ENCODE peak calls at places on chromosomes 11 and 22, in ten cellular contexts. O is AG10803; Y is transverse colon; W is stimulated activated CD4-positive, alpha-beta T cell treated with anti-CD3 and anti-CD28 coated beads, TNF-alpha, amount 100 ng/mL, for 1 hour; B is Kasumi-1; S is SHP77; X is kidney tubule cell; J is head of caudate nucleus; E is Daoy; G is left ventricle myocardium superior. V is an unnamed sample.
A peak's percentile ranks its signal among the peaks of the same experiment; 100 is the strongest.

GRCh38 chr11:1868636-1869291 is 15.9 kb downstream of the LSP1 start:
- DNase-seq in O (no peak), Y (no peak), W (no peak), B (no peak), S (no peak), X (no peak), J (no peak), E (no peak), G (peak; percentile 80), V (no peak)

GRCh38 chr22:48945621-48946458 is 881.8 kb downstream of the BRD1 start:
- DNase-seq in O (no peak), Y (peak; percentile 3), W (no peak), B (no peak), S (no peak), X (no peak), J (no peak), E (no peak), G (no peak), V (no peak)

GRCh38 chr11:71158936-71159335 is 93.4 kb downstream of the SHANK2 start:
- DNase-seq in O (no peak), Y (no peak), W (no peak), B (no peak), S (no peak), X (no peak), J (no peak), E (no peak), G (no peak), V (no peak)

GRCh38 chr22:45103756-45104155 is 60.0 kb upstream of the NUP50 start:
- DNase-seq in O (no peak), Y (no peak), W (no peak), B (no peak), S (no peak), X (no peak), J (no peak), E (no peak), G (no peak), V (no peak)

GRCh38 chr11:75150879-75151278 is at the start of gene SLCO2B1:
- DNase-seq in O (no peak), Y (peak; percentile 72), W (no peak), B (no peak), S (no peak), X (no peak), J (no peak), E (no peak), G (peak; percentile 66), V (no peak)

GRCh38 chr22:40707154-40707553 is 27.9 kb downstream of the MCHR1 start:
- DNase-seq in O (no peak), Y (no peak), W (no peak), B (no peak), S (no peak), X (no peak), J (no peak), E (no peak), G (no peak), V (no peak)

GRCh38 chr11:78138694-78139421 is 568 bp downstream of the ALG8 start:
- DNase-seq in O (no peak), Y (peak; percentile 34), W (no peak), B (peak; percentile 40), S (no peak), X (peak; percentile 72), J (no peak), E (peak; percentile 39), G (no peak), V (peak; percentile 8)

GRCh38 chr22:19179472-19180048 is 1.0 kb upstream of the SLC25A1 start:
- DNase-seq in O (peak; percentile 85), Y (peak; percentile 86), W (no peak), B (peak; percentile 70), S (peak; percentile 72), X (peak; percentile 85), J (peak; percentile 71), E (peak; percentile 82), G (peak; percentile 82), V (peak; percentile 80)

GRCh38 chr11:69480547-69481392 is 693 bp upstream of the LINC01488 start:
- DNase-seq in O (no peak), Y (peak; percentile 66), W (no peak), B (no peak), S (no peak), X (peak; percentile 45), J (no peak), E (no peak), G (peak; percentile 82), V (no peak)

GRCh38 chr11:37449146-37449545 is 851.1 kb upstream of the RAG2 start:
- DNase-seq in O (peak; percentile 19), Y (no peak), W (no peak), B (peak; percentile 72), S (peak; percentile 27), X (peak; percentile 78), J (no peak), E (no peak), G (no peak), V (no peak)

GRCh38 chr11:61777234-61778090 is 14.9 kb downstream of the TMEM258 start:
- DNase-seq in O (no peak), Y (peak; percentile 53), W (peak; percentile 19), B (no peak), S (no peak), X (no peak), J (peak; percentile 46), E (no peak), G (peak; percentile 69), V (peak; percentile 58)

GRCh38 chr11:80281194-80281593 is 840.4 kb upstream of the TENM4 start:
- DNase-seq in O (no peak), Y (no peak), W (no peak), B (no peak), S (no peak), X (no peak), J (no peak), E (no peak), G (no peak), V (no peak)

GRCh38 chr22:36301384-36301828 is 48.5 kb downstream of the APOL1 start:
- DNase-seq in O (peak; percentile 52), Y (peak; percentile 85), W (peak; percentile 75), B (peak; percentile 45), S (peak; percentile 54), X (peak; percentile 76), J (peak; percentile 84), E (peak; percentile 76), G (peak; percentile 84), V (peak; percentile 86)

GRCh38 chr22:19874307-19875060 is 19.8 kb upstream of the GNB1L start:
- DNase-seq in O (peak; percentile 28), Y (no peak), W (no peak), B (no peak), S (no peak), X (no peak), J (no peak), E (peak; percentile 56), G (peak; percentile 64), V (no peak)

GRCh38 chr22:31210830-31211503 is 1.1 kb upstream of the LIMK2 start:
- DNase-seq in O (peak; percentile 69), Y (peak; percentile 61), W (no peak), B (no peak), S (peak; percentile 49), X (peak; percentile 23), J (no peak), E (no peak), G (no peak), V (no peak)

GRCh38 chr11:123020968-123021367 is 39.3 kb upstream of the BSX start:
- DNase-seq in O (peak; percentile 56), Y (peak; percentile 10), W (no peak), B (peak; percentile 94), S (peak; percentile 48), X (peak; percentile 59), J (no peak), E (peak; percentile 44), G (no peak), V (peak; percentile 38)

GRCh38 chr11:134132808-134133207 is 63.9 kb downstream of the JAM3 start:
- DNase-seq in O (no peak), Y (no peak), W (no peak), B (no peak), S (no peak), X (no peak), J (no peak), E (no peak), G (no peak), V (no peak)

GRCh38 chr11:110473666-110474065 is 43.9 kb downstream of the FDX1 start:
- DNase-seq in O (peak; percentile 22), Y (no peak), W (no peak), B (no peak), S (no peak), X (no peak), J (no peak), E (no peak), G (no peak), V (no peak)

GRCh38 chr11:127789887-127790286 is 789.3 kb upstream of the KIRREL3 start:
- DNase-seq in O (no peak), Y (peak; percentile 30), W (no peak), B (no peak), S (no peak), X (peak; percentile 26), J (no peak), E (peak; percentile 35), G (no peak), V (no peak)

GRCh38 chr22:29003975-29004646 is 57.5 kb downstream of the C22orf31 start:
- DNase-seq in O (no peak), Y (no peak), W (no peak), B (no peak), S (peak; percentile 29), X (no peak), J (no peak), E (no peak), G (no peak), V (no peak)

GRCh38 chr11:70423523-70424505 is 25.5 kb downstream of the CTTN start:
- DNase-seq in O (peak; percentile 79), Y (no peak), W (no peak), B (no peak), S (no peak), X (peak; percentile 88), J (no peak), E (peak; percentile 88), G (peak; percentile 31), V (no peak)

GRCh38 chr11:95514386-95515145 is 275.0 kb downstream of the FAM76B start:
- DNase-seq in O (no peak), Y (no peak), W (no peak), B (no peak), S (no peak), X (no peak), J (no peak), E (no peak), G (no peak), V (no peak)